ENCODE peak calls at places on chromosomes 7 and 10, in seven cellular contexts. A is retina; D is C1 segment of cervical spinal cord; P is Right ventricle myocardium superior; Y is mesendoderm; L is activated CD4-positive, alpha-beta T cell treated with anti-CD3 and anti-CD28 coated beads, Interleukin-2, amount 50 U/mL, for 48 hours; Z is BE2C. E is an unnamed sample.

GRCh38 chr7:98520356-98520932 is 96.6 kb upstream of the NPTX2 start:
- DNase-seq in L (no peak), Z (peak; percentile 35), D (no peak), P (no peak), Y (no peak), A (no peak), E (no peak)

GRCh38 chr7:83271212-83272099 is 108.8 kb upstream of the PCLO start:
- DNase-seq in Z (no peak), A (no peak), P (no peak), Y (peak; percentile 48), D (no peak), L (no peak), E (peak; percentile 53)

GRCh38 chr10:64115913-64116643 is 594.9 kb downstream of the REEP3 start:
- DNase-seq in P (no peak), L (no peak), D (no peak), Y (peak; percentile 76), Z (peak; percentile 50), A (peak; percentile 27), E (peak; percentile 20)

GRCh38 chr10:59898125-59898835 is 8.1 kb downstream of the CCDC6 start:
- DNase-seq in A (no peak), Z (no peak), L (no peak), D (no peak), Y (no peak), P (no peak), E (no peak)

GRCh38 chr7:76187246-76187645 is 14.4 kb upstream of the SRRM3 start:
- DNase-seq in D (no peak), L (no peak), Y (no peak), P (no peak), A (no peak), Z (no peak), E (no peak)

GRCh38 chr10:104318810-104319684 is 19.2 kb downstream of the ITPRIP start:
- DNase-seq in D (no peak), L (no peak), Z (no peak), A (no peak), P (no peak), Y (no peak), E (no peak)

GRCh38 chr7:47550788-47551470 is 31.0 kb downstream of the TNS3 start:
- DNase-seq in D (no peak), P (no peak), Y (no peak), Z (no peak), L (no peak), A (no peak), E (no peak)

GRCh38 chr10:68871731-68872342 is 29.3 kb upstream of the DDX50 start:
- DNase-seq in A (peak; percentile 27), L (no peak), Z (peak; percentile 58), Y (peak; percentile 37), P (no peak), D (no peak), E (peak; percentile 67)

GRCh38 chr7:46742608-46743000 is 821.5 kb upstream of the IGFBP3 start:
- DNase-seq in D (no peak), Z (no peak), Y (no peak), P (no peak), A (no peak), L (no peak), E (no peak)

GRCh38 chr7:131972251-131972650 is 415.8 kb upstream of the PODXL start:
- DNase-seq in P (no peak), D (no peak), Z (no peak), L (no peak), Y (no peak), A (no peak), E (no peak)

GRCh38 chr7:1939434-1940401 is 269.6 kb downstream of the ELFN1 start:
- DNase-seq in Y (no peak), D (no peak), L (peak; percentile 34), A (peak; percentile 69), Z (no peak), P (peak; percentile 39), E (no peak)

GRCh38 chr10:75042292-75042974 is 69.0 kb upstream of the SAMD8 start:
- DNase-seq in L (no peak), P (no peak), Y (no peak), A (no peak), D (no peak), Z (no peak), E (peak; percentile 29)

GRCh38 chr10:110497438-110498086 is at the start of gene DUSP5:
- DNase-seq in Z (peak; percentile 93), D (peak; percentile 81), A (peak; percentile 93), P (peak; percentile 97), L (peak; percentile 93), Y (peak; percentile 97), E (peak; percentile 97)

GRCh38 chr10:29471483-29471859 is 163.3 kb downstream of the SVIL start:
- DNase-seq in Z (no peak), P (no peak), D (no peak), A (no peak), Y (peak; percentile 33), L (no peak), E (peak; percentile 96)

GRCh38 chr7:17131060-17131345 is 167.4 kb upstream of the AHR start:
- DNase-seq in D (no peak), P (no peak), A (no peak), Z (no peak), L (no peak), Y (peak; percentile 54), E (peak; percentile 17)

GRCh38 chr10:71780722-71781121 is 7.4 kb upstream of the VSIR start:
- DNase-seq in Y (peak; percentile 44), L (no peak), P (no peak), Z (no peak), D (no peak), A (no peak), E (no peak)

GRCh38 chr10:101704306-101704705 is 9.3 kb upstream of the FBXW4 start:
- DNase-seq in A (peak; percentile 23), P (no peak), D (no peak), L (no peak), Z (no peak), Y (no peak), E (no peak)

GRCh38 chr10:86946215-86947170 is 10.9 kb downstream of the MMRN2 start:
- DNase-seq in D (no peak), Z (peak; percentile 80), L (no peak), Y (no peak), A (no peak), P (peak; percentile 83), E (peak; percentile 29)

GRCh38 chr7:149635561-149636329 is 137.6 kb downstream of the ZNF467 start:
- DNase-seq in Y (peak; percentile 94), L (no peak), D (no peak), P (no peak), Z (peak; percentile 37), A (no peak), E (peak; percentile 69)

GRCh38 chr7:100791881-100792666 is 35.2 kb downstream of the EPHB4 start:
- DNase-seq in Y (no peak), Z (peak; percentile 59), A (no peak), L (no peak), D (no peak), P (no peak), E (no peak)

GRCh38 chr10:33950216-33950615 is 615.7 kb upstream of the NRP1 start:
- DNase-seq in Y (no peak), Z (no peak), A (no peak), P (no peak), D (no peak), L (no peak), E (no peak)